ENCODE peak calls at places on chromosomes 5 and 9, in six cellular contexts. C, W, L, F, K and M are unnamed samples. For H3K4me1, the result is how much of the 10 kb centered on the place peaks cover.

GRCh38 chr9:33682551-33682950 is 112.8 kb upstream of the PRSS3 start:
- DNase-seq in K (no peak), F (no peak), C (no peak), L (no peak), W (no peak), M (no peak)

GRCh38 chr5:96654209-96654608 is 8.0 kb upstream of the CAST start:
- DNase-seq in F (no peak), L (no peak), W (no peak), K (no peak), C (no peak), M (no peak)

GRCh38 chr9:127979333-127980055 is 1.3 kb downstream of the EEIG1 start:
- DNase-seq in L (no peak), F (peak), W (no peak), K (no peak), C (peak), M (peak)

GRCh38 chr9:17571825-17572224 is 7.0 kb upstream of the SH3GL2 start:
- DNase-seq in K (no peak), F (no peak), W (no peak), C (no peak), L (no peak), M (no peak)

GRCh38 chr5:138230261-138230660 is 17.1 kb upstream of the CDC23 start:
- DNase-seq in W (peak), L (peak), C (peak), K (no peak), F (no peak), M (peak)

GRCh38 chr5:81303563-81303962 is 2.2 kb downstream of the ZCCHC9 start:
- DNase-seq in C (no peak), F (peak), K (no peak), W (no peak), L (no peak), M (no peak)

GRCh38 chr5:35773936-35774335 is 82.8 kb upstream of the IL7R start:
- DNase-seq in L (no peak), C (no peak), W (no peak), K (no peak), F (no peak), M (no peak)

GRCh38 chr5:3330442-3330841 is 265.2 kb upstream of the IRX1 start:
- DNase-seq in C (no peak), W (no peak), F (no peak), L (no peak), K (no peak), M (no peak)

GRCh38 chr9:95595780-95596179 is 79.0 kb upstream of the PTCH1 start:
- DNase-seq in C (no peak), L (no peak), W (no peak), F (no peak), K (no peak), M (no peak)

DNA sequence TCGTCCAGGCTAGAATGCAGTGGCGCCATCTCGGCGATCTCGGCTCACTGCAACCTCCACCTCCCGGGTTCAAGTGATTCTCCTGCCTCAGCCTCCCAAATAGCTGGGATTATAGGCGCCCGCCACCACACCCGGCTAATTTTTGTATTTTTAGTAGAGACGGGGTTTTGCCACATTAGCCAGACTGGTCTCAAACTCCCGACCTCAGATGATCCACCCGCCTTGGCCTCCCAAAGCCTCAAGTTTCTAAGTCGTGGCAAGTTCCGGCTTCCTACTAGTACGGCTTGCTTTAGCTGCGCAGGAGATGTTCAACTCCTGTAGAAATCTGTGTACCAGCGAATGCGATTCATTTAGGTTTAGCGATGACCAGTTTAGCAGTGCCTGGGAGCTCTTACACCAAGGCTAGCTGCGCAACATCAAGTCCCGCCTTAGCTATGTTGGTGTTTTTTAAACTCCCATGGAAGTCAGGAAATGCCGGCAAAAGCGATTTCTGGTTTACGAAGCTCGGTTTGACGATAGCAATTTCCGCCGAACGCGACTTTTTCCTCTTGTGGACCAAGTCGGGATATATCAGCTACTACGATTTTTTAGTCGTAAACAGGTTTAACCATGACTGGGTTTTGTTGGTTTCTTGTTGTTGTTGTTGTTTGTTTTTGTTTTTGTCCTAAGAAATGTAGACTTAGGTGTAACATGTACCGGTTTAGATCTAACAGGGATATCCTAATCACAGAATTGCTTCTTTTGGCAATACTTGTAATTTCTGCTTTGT is 46.4 kb downstream of the ANXA2R start:
- DNase-seq in W (no peak), F (no peak), K (no peak), L (peak), C (peak), M (no peak)
- TF ChIP-seq CTCF in W (no peak), F (no peak), K (no peak), L (no peak), C (no peak), M (no peak)

GRCh38 chr5:142491679-142492078 is 166.9 kb upstream of the SPRY4 start:
- DNase-seq in F (no peak), W (no peak), K (no peak), C (no peak), L (no peak), M (no peak)

GRCh38 chr5:142495561-142495960 is 170.7 kb upstream of the SPRY4 start:
- DNase-seq in F (no peak), K (no peak), W (no peak), C (no peak), L (no peak), M (no peak)

GRCh38 chr5:142492781-142493281 is 168.0 kb upstream of the SPRY4 start:
- DNase-seq in L (no peak), F (no peak), C (no peak), W (no peak), K (no peak), M (no peak)

GRCh38 chr5:142494119-142494518 is 169.3 kb upstream of the SPRY4 start:
- DNase-seq in K (no peak), F (no peak), L (no peak), C (no peak), W (no peak), M (no peak)

DNA sequence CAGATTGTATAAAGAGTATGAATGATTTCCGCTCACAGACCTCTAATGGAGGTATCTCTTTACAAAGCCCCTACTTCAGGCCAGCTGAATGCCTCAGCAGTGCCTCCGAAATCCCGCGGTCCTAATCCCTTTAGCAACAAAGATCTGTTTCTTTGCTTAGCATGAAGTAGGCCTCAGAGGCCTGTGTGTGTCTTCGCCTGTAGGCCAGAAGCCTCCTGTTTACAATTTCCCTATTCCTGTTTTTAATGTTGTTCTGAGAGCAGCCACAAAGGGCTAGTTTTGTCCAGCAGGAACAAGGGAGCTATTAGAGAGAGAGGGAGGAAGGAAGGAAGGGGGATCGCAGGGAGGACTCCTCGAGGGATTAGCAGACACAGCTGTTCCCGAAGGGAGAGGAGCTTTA is 166.4 kb upstream of the SPRY4 start:
- DNase-seq in F (no peak), W (no peak), C (no peak), L (no peak), K (no peak), M (no peak)
- H3K4me1 ChIP-seq in F (under half), W (half or more), C (under half), L (under half), K (under half), M (under half)

DNA sequence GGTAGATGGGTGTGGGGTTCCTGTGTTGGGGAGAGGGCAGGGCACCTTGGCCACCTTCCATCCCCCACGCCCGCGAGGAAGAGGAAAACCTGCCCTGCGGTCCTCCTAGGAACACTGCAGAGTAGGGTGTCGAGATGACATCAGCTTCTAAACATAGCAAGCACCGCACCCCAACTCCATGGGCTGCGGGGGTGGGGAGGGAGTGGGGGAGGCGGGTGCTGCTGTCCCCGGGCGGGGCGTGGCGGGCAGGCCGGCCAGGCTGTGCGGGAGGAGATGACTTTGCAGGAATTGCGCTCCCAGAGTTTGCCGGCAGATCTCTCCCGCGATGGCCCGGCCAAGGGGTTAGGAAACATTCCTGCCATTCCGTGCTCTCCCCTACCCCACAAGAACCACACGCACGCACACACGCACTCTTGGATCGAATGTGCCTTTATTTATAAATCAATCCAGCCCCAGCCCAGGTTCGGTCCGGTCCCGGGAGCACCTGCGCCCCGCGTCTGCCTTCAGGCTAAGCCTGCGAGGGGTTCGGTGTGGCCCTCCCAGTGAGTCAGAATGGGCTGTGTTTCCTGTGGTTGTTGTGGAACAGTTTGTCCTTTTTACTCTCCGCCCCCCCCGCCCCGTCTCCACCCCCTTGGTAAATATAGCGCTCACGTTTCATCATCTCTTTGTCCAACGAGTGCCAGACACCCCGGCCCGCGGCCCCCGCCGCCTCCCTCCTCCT is 5.2 kb upstream of the KLF9 start:
- DNase-seq in L (peak), W (peak), F (peak), K (peak), C (peak), M (peak)
- TF ChIP-seq CTCF in L (no peak), W (no peak), F (peak), K (no peak), C (no peak), M (no peak)

GRCh38 chr9:75039006-75039405 is 10.9 kb upstream of the CARNMT1 start:
- DNase-seq in W (no peak), C (no peak), F (no peak), K (no peak), L (no peak), M (peak)
- H3K4me1 ChIP-seq in W (under half), C (under half), F (under half), K (under half), L (under half), M (under half)